ENCODE peak calls at places on chromosome 9, in six cellular contexts. One of them, this sample, is unnamed.

GRCh38 chr9:137139468-137140150 is 655 bp downstream of the GRIN1 start:
- DNase-seq in tibial artery: no peak
- DNase-seq in heart left ventricle: no peak
- DNase-seq in cardiac muscle cell: no peak
- DNase-seq in adrenal gland: no peak
- DNase-seq in lower lobe of right lung: no peak
- DNase-seq in this sample: no peak

GRCh38 chr9:23674016-23674585 is 151.9 kb downstream of the ELAVL2 start:
- DNase-seq in tibial artery: no peak
- DNase-seq in heart left ventricle: no peak
- DNase-seq in cardiac muscle cell: no peak
- DNase-seq in adrenal gland: no peak
- DNase-seq in lower lobe of right lung: no peak
- DNase-seq in this sample: no peak

GRCh38 chr9:136943291-136944093 is 1.0 kb downstream of the FBXW5 start:
- DNase-seq in tibial artery: peak
- DNase-seq in heart left ventricle: no peak
- DNase-seq in cardiac muscle cell: peak
- DNase-seq in adrenal gland: peak
- DNase-seq in lower lobe of right lung: no peak
- DNase-seq in this sample: peak

GRCh38 chr9:14910178-14910805 is at the start of gene FREM1:
- DNase-seq in tibial artery: peak
- DNase-seq in heart left ventricle: peak
- DNase-seq in cardiac muscle cell: peak
- DNase-seq in adrenal gland: peak
- DNase-seq in lower lobe of right lung: no peak
- DNase-seq in this sample: peak

GRCh38 chr9:5994486-5994885 is 20.9 kb downstream of the RANBP6 start:
- DNase-seq in tibial artery: no peak
- DNase-seq in heart left ventricle: no peak
- DNase-seq in cardiac muscle cell: no peak
- DNase-seq in adrenal gland: no peak
- DNase-seq in lower lobe of right lung: no peak
- DNase-seq in this sample: no peak

GRCh38 chr9:3578786-3579185 is 53.0 kb upstream of the RFX3 start:
- DNase-seq in tibial artery: no peak
- DNase-seq in heart left ventricle: no peak
- DNase-seq in cardiac muscle cell: peak
- DNase-seq in adrenal gland: no peak
- DNase-seq in lower lobe of right lung: no peak
- DNase-seq in this sample: no peak

GRCh38 chr9:135975834-135976233 is 14.7 kb upstream of the UBAC1 start:
- DNase-seq in tibial artery: no peak
- DNase-seq in heart left ventricle: no peak
- DNase-seq in cardiac muscle cell: no peak
- DNase-seq in adrenal gland: no peak
- DNase-seq in lower lobe of right lung: no peak
- DNase-seq in this sample: no peak

GRCh38 chr9:33170464-33171156 is 3.5 kb upstream of the B4GALT1 start:
- DNase-seq in tibial artery: peak
- DNase-seq in heart left ventricle: peak
- DNase-seq in cardiac muscle cell: no peak
- DNase-seq in adrenal gland: peak
- DNase-seq in lower lobe of right lung: peak
- DNase-seq in this sample: peak

GRCh38 chr9:108928386-108928785 is 5.5 kb downstream of the ELP1 start:
- DNase-seq in tibial artery: no peak
- DNase-seq in heart left ventricle: no peak
- DNase-seq in cardiac muscle cell: no peak
- DNase-seq in adrenal gland: no peak
- DNase-seq in lower lobe of right lung: no peak
- DNase-seq in this sample: no peak

GRCh38 chr9:106877345-106877744 is 14.4 kb downstream of the ZNF462 start:
- DNase-seq in tibial artery: no peak
- DNase-seq in heart left ventricle: no peak
- DNase-seq in cardiac muscle cell: no peak
- DNase-seq in adrenal gland: no peak
- DNase-seq in lower lobe of right lung: no peak
- DNase-seq in this sample: no peak

GRCh38 chr9:106878943-106879916 is 16.3 kb downstream of the ZNF462 start:
- DNase-seq in tibial artery: peak
- DNase-seq in heart left ventricle: peak
- DNase-seq in cardiac muscle cell: peak
- DNase-seq in adrenal gland: peak
- DNase-seq in lower lobe of right lung: no peak
- DNase-seq in this sample: peak

GRCh38 chr9:106878081-106878837 is 15.3 kb downstream of the ZNF462 start:
- DNase-seq in tibial artery: no peak
- DNase-seq in heart left ventricle: no peak
- DNase-seq in cardiac muscle cell: no peak
- DNase-seq in adrenal gland: no peak
- DNase-seq in lower lobe of right lung: no peak
- DNase-seq in this sample: no peak

GRCh38 chr9:106880863-106881262 is 17.9 kb downstream of the ZNF462 start:
- DNase-seq in tibial artery: no peak
- DNase-seq in heart left ventricle: no peak
- DNase-seq in cardiac muscle cell: peak
- DNase-seq in adrenal gland: peak
- DNase-seq in lower lobe of right lung: no peak
- DNase-seq in this sample: no peak

DNA sequence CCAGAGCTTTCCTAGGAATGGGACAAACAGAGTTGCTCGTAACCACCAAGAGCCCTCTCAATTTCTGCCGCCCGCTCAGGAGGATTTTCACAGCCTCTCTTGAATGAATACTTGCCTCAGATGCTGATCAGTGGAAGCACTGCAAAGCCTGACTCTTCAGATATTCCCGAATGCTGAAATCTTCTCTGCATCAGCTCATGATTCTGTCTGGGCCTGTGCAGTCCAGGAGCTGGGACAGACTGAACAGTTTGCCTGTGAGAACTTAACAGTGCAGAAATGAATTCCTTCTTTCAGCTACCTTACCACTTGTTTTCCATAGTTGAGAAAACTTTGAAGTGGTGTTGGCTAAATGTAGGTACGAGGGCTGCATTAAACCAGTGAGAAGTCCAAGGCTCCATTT is 17.1 kb downstream of the ZNF462 start:
- DNase-seq in tibial artery: no peak
- DNase-seq in heart left ventricle: no peak
- DNase-seq in cardiac muscle cell: no peak
- DNase-seq in adrenal gland: no peak
- DNase-seq in lower lobe of right lung: no peak
- DNase-seq in this sample: no peak
- H3K27ac ChIP-seq in tibial artery: peak
- H3K27ac ChIP-seq in heart left ventricle: peak
- H3K27ac ChIP-seq in cardiac muscle cell: peak
- H3K27ac ChIP-seq in adrenal gland: peak
- H3K27ac ChIP-seq in lower lobe of right lung: peak
- H3K27ac ChIP-seq in this sample: no peak

DNA sequence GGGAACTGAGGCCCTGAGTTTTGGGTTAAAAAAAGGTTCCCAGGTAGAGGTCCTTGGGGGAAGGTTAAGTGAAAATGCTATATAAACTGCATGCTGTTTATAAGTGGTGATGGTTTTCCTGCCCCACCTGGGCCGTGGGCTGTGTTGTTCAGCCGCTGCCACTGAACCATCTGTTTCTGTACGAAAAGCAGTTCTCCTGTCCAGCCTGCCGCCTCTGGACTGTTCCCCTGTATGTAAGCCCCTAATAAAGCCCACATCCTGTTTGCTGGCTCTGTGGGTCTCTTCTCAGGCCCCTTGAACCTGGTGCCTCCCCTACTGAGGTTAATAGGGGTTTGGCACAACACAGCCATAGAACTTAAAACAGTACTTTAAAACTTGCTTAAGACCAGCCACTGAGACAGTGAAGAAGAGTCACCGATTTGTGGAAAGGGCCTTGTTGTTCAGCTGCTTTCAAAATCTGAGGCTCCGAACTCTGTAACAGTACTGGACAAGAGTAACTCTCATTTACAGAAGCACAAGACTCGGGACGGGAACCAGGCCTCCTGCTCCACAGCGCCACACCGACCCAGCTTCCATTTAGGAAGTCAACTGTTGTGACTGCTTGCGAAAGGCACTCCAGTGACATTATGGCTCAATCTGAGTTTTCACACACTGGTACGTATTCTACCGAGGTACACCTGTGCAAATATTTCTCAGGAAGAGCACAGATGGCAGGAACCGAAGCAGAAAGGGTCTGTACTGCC is 192.5 kb downstream of the CDK5RAP2 start:
- DNase-seq in tibial artery: peak
- DNase-seq in heart left ventricle: no peak
- DNase-seq in cardiac muscle cell: no peak
- DNase-seq in adrenal gland: no peak
- DNase-seq in lower lobe of right lung: peak
- DNase-seq in this sample: peak
- H3K27ac ChIP-seq in tibial artery: no peak
- H3K27ac ChIP-seq in heart left ventricle: no peak
- H3K27ac ChIP-seq in cardiac muscle cell: no peak
- H3K27ac ChIP-seq in adrenal gland: no peak
- H3K27ac ChIP-seq in lower lobe of right lung: no peak
- H3K27ac ChIP-seq in this sample: peak

GRCh38 chr9:86344818-86345217 is 9.4 kb downstream of the TUT7 start:
- DNase-seq in tibial artery: no peak
- DNase-seq in heart left ventricle: no peak
- DNase-seq in cardiac muscle cell: no peak
- DNase-seq in adrenal gland: no peak
- DNase-seq in lower lobe of right lung: no peak
- DNase-seq in this sample: no peak

GRCh38 chr9:86342269-86342668 is 11.9 kb downstream of the TUT7 start:
- DNase-seq in tibial artery: no peak
- DNase-seq in heart left ventricle: no peak
- DNase-seq in cardiac muscle cell: no peak
- DNase-seq in adrenal gland: no peak
- DNase-seq in lower lobe of right lung: no peak
- DNase-seq in this sample: no peak

GRCh38 chr9:86340356-86341006 is 13.7 kb downstream of the TUT7 start:
- DNase-seq in tibial artery: no peak
- DNase-seq in heart left ventricle: no peak
- DNase-seq in cardiac muscle cell: no peak
- DNase-seq in adrenal gland: no peak
- DNase-seq in lower lobe of right lung: no peak
- DNase-seq in this sample: no peak

GRCh38 chr9:86337469-86338107 is 16.6 kb downstream of the TUT7 start:
- DNase-seq in tibial artery: no peak
- DNase-seq in heart left ventricle: no peak
- DNase-seq in cardiac muscle cell: no peak
- DNase-seq in adrenal gland: no peak
- DNase-seq in lower lobe of right lung: no peak
- DNase-seq in this sample: no peak

GRCh38 chr9:86341007-86341491 is 13.2 kb downstream of the TUT7 start:
- DNase-seq in tibial artery: no peak
- DNase-seq in heart left ventricle: no peak
- DNase-seq in cardiac muscle cell: peak
- DNase-seq in adrenal gland: no peak
- DNase-seq in lower lobe of right lung: no peak
- DNase-seq in this sample: no peak
- H3K27ac ChIP-seq in tibial artery: no peak
- H3K27ac ChIP-seq in heart left ventricle: no peak
- H3K27ac ChIP-seq in cardiac muscle cell: no peak
- H3K27ac ChIP-seq in adrenal gland: no peak
- H3K27ac ChIP-seq in lower lobe of right lung: no peak
- H3K27ac ChIP-seq in this sample: no peak

DNA sequence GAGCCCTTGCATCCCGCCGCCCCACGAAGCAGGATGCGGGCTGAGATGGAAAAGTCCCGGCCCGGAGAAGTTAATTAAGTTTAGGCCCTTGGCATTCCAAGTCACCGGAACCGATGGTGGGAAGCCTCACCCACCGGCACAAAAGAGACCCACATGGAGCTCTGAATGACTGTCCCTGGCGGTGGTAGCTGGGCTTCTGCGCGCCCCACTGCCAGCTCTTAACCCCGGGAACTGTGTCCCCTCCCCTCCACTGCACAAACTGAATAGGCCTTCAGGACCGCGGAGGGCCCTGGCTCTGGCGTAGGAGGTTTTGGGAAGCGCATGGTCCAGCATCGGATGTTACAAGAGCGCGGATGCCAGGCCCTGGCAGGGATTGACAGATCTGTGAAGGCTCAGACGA is 291.1 kb upstream of the TUT7 start:
- DNase-seq in tibial artery: no peak
- DNase-seq in heart left ventricle: no peak
- DNase-seq in cardiac muscle cell: no peak
- DNase-seq in adrenal gland: no peak
- DNase-seq in lower lobe of right lung: no peak
- DNase-seq in this sample: no peak
- H3K27ac ChIP-seq in tibial artery: no peak
- H3K27ac ChIP-seq in heart left ventricle: no peak
- H3K27ac ChIP-seq in cardiac muscle cell: no peak
- H3K27ac ChIP-seq in adrenal gland: no peak
- H3K27ac ChIP-seq in lower lobe of right lung: no peak
- H3K27ac ChIP-seq in this sample: no peak

GRCh38 chr9:114551750-114552685 is 35.6 kb upstream of the ATP6V1G1 start:
- DNase-seq in tibial artery: peak
- DNase-seq in heart left ventricle: peak
- DNase-seq in cardiac muscle cell: peak
- DNase-seq in adrenal gland: peak
- DNase-seq in lower lobe of right lung: no peak
- DNase-seq in this sample: no peak
- H3K27ac ChIP-seq in tibial artery: no peak
- H3K27ac ChIP-seq in heart left ventricle: no peak
- H3K27ac ChIP-seq in cardiac muscle cell: no peak
- H3K27ac ChIP-seq in adrenal gland: peak
- H3K27ac ChIP-seq in lower lobe of right lung: no peak
- H3K27ac ChIP-seq in this sample: no peak

GRCh38 chr9:121192518-121192917 is 9.2 kb downstream of the RAB14 start:
- DNase-seq in tibial artery: no peak
- DNase-seq in heart left ventricle: no peak
- DNase-seq in cardiac muscle cell: no peak
- DNase-seq in adrenal gland: no peak
- DNase-seq in lower lobe of right lung: no peak
- DNase-seq in this sample: no peak
- H3K27ac ChIP-seq in tibial artery: no peak
- H3K27ac ChIP-seq in heart left ventricle: no peak
- H3K27ac ChIP-seq in cardiac muscle cell: no peak
- H3K27ac ChIP-seq in adrenal gland: no peak
- H3K27ac ChIP-seq in lower lobe of right lung: no peak
- H3K27ac ChIP-seq in this sample: no peak

GRCh38 chr9:621199-621860 is 220.2 kb upstream of the DMRT1 start:
- DNase-seq in tibial artery: no peak
- DNase-seq in heart left ventricle: no peak
- DNase-seq in cardiac muscle cell: no peak
- DNase-seq in adrenal gland: peak
- DNase-seq in lower lobe of right lung: no peak
- DNase-seq in this sample: no peak
- H3K27ac ChIP-seq in tibial artery: peak
- H3K27ac ChIP-seq in heart left ventricle: peak
- H3K27ac ChIP-seq in cardiac muscle cell: no peak
- H3K27ac ChIP-seq in adrenal gland: no peak
- H3K27ac ChIP-seq in lower lobe of right lung: no peak
- H3K27ac ChIP-seq in this sample: no peak

This sample was measured in right lobe of liver.